ENCODE peak calls at places on chromosomes 12 and 14, in ten cellular contexts. T, M, G, N, D, V, W, U, P and A are unnamed samples.

GRCh38 chr12:106123110-106123509 is 15.6 kb downstream of the NUAK1 start:
- DNase-seq in T (no peak), M (no peak), G (no peak), N (no peak), D (no peak), V (no peak), W (no peak), U (no peak), P (no peak), A (no peak)

GRCh38 chr12:47801170-47801903 is 18.4 kb downstream of the HDAC7 start:
- DNase-seq in T (no peak), M (no peak), G (no peak), N (peak; percentile 53), D (no peak), V (no peak), W (no peak), U (no peak), P (no peak), A (no peak)

GRCh38 chr14:78164226-78164853 is 5.8 kb upstream of the NRXN3 start:
- DNase-seq in T (no peak), M (peak; percentile 7), G (peak; percentile 53), N (no peak), D (no peak), V (peak; percentile 34), W (no peak), U (no peak), P (no peak), A (no peak)

GRCh38 chr12:120321382-120322202 is 6.0 kb downstream of the PLA2G1B start:
- DNase-seq in T (no peak), M (no peak), G (no peak), N (no peak), D (no peak), V (no peak), W (no peak), U (no peak), P (no peak), A (no peak)

GRCh38 chr14:69056389-69056788 is 77.3 kb upstream of the ACTN1 start:
- DNase-seq in T (no peak), M (no peak), G (no peak), N (peak; percentile 55), D (peak; percentile 63), V (peak; percentile 37), W (no peak), U (no peak), P (no peak), A (no peak)

GRCh38 chr12:47828967-47829482 is 9.3 kb upstream of the HDAC7 start:
- DNase-seq in T (no peak), M (no peak), G (no peak), N (peak; percentile 94), D (peak; percentile 70), V (peak; percentile 51), W (peak; percentile 87), U (no peak), P (no peak), A (peak; percentile 64)

GRCh38 chr12:553216-554000 is 93.7 kb downstream of the B4GALNT3 start:
- DNase-seq in T (no peak), M (peak; percentile 72), G (no peak), N (peak; percentile 69), D (no peak), V (no peak), W (no peak), U (no peak), P (no peak), A (no peak)

GRCh38 chr14:103882503-103883262 is 35.3 kb upstream of the PPP1R13B start:
- DNase-seq in T (no peak), M (no peak), G (no peak), N (peak; percentile 30), D (no peak), V (no peak), W (no peak), U (no peak), P (no peak), A (no peak)

GRCh38 chr12:120249875-120250795 is 15.4 kb downstream of the PXN start:
- DNase-seq in T (no peak), M (no peak), G (no peak), N (no peak), D (no peak), V (no peak), W (peak; percentile 92), U (no peak), P (no peak), A (no peak)

GRCh38 chr14:23160924-23161522 is 22.4 kb downstream of the SLC7A8 start:
- DNase-seq in T (peak; percentile 70), M (no peak), G (no peak), N (peak; percentile 89), D (peak; percentile 92), V (peak; percentile 69), W (peak; percentile 79), U (no peak), P (peak; percentile 62), A (peak; percentile 65)

GRCh38 chr14:102870994-102871831 is 51.2 kb upstream of the AMN start:
- DNase-seq in T (no peak), M (no peak), G (no peak), N (no peak), D (no peak), V (no peak), W (no peak), U (no peak), P (no peak), A (no peak)

GRCh38 chr14:43406936-43407335 is 1100.1 kb downstream of the FSCB start:
- DNase-seq in T (no peak), M (no peak), G (no peak), N (no peak), D (no peak), V (no peak), W (no peak), U (no peak), P (no peak), A (no peak)

GRCh38 chr12:92899388-92900001 is 29.6 kb downstream of the EEA1 start:
- DNase-seq in T (peak; percentile 92), M (no peak), G (no peak), N (peak; percentile 98), D (peak; percentile 99), V (peak; percentile 84), W (peak; percentile 87), U (no peak), P (no peak), A (peak; percentile 98)

GRCh38 chr12:89183985-89184435 is 168.3 kb downstream of the DUSP6 start:
- DNase-seq in T (peak; percentile 86), M (no peak), G (no peak), N (peak; percentile 92), D (peak; percentile 90), V (no peak), W (peak; percentile 79), U (no peak), P (no peak), A (no peak)